ENCODE peak calls at places on chromosomes 16 and 17, in eight cellular contexts. V is transverse colon, P is A549, N is omental fat pad, X is heart right ventricle, T is bronchial epithelial cell, D is fibroblast of lung, U is cardiac muscle cell. E is an unnamed sample.

GRCh38 chr17:32958418-32958817 is 30.5 kb downstream of the TMEM98 start:
- DNase-seq in N (no peak), P (no peak), T (no peak), V (no peak), D (no peak), U (no peak), X (no peak), E (no peak)

GRCh38 chr16:48082516-48082915 is 73.3 kb downstream of the ABCC12 start:
- DNase-seq in V (no peak), X (no peak), U (peak; percentile 12), N (no peak), D (peak; percentile 21), P (no peak), T (no peak), E (no peak)

GRCh38 chr17:48441231-48441711 is 11.3 kb upstream of the SKAP1 start:
- DNase-seq in T (no peak), P (no peak), D (no peak), N (no peak), X (no peak), V (no peak), U (peak; percentile 17), E (no peak)

GRCh38 chr17:58575511-58575910 is 61.1 kb upstream of the MTMR4 start:
- DNase-seq in P (no peak), D (peak; percentile 67), U (peak; percentile 74), N (no peak), X (no peak), V (no peak), T (peak; percentile 93), E (peak; percentile 79)

GRCh38 chr17:50779747-50780363 is 12.5 kb upstream of the ANKRD40CL start:
- DNase-seq in V (no peak), U (no peak), D (no peak), T (no peak), P (no peak), X (no peak), N (no peak), E (no peak)

GRCh38 chr16:74563828-74564263 is 43.1 kb downstream of the GLG1 start:
- DNase-seq in V (no peak), X (no peak), D (peak; percentile 32), U (peak; percentile 50), P (no peak), T (peak; percentile 77), N (no peak), E (peak; percentile 59)

GRCh38 chr16:46620265-46621005 is 744 bp downstream of the SHCBP1 start:
- DNase-seq in V (no peak), D (no peak), P (peak; percentile 19), U (peak; percentile 36), T (no peak), N (no peak), X (no peak), E (peak; percentile 13)

GRCh38 chr17:31216053-31216751 is 80.8 kb downstream of the OMG start:
- DNase-seq in T (peak; percentile 55), D (peak; percentile 89), U (peak; percentile 79), V (no peak), N (no peak), P (peak; percentile 23), X (no peak), E (peak; percentile 85)

GRCh38 chr17:21375757-21376584 is at the start of gene KCNJ12:
- DNase-seq in N (no peak), V (peak; percentile 34), U (peak; percentile 38), P (no peak), X (peak; percentile 58), D (peak; percentile 9), T (peak; percentile 8), E (no peak)

GRCh38 chr17:15029469-15029868 is 235.7 kb downstream of the PMP22 start:
- DNase-seq in U (no peak), T (no peak), V (no peak), X (no peak), N (no peak), D (no peak), P (no peak), E (no peak)

GRCh38 chr17:81685108-81685507 is 1.3 kb downstream of the HGS start:
- DNase-seq in D (peak; percentile 28), P (peak; percentile 76), N (no peak), U (peak; percentile 29), T (peak; percentile 85), X (no peak), V (no peak), E (peak; percentile 46)

GRCh38 chr17:77089118-77089477 is 51.7 kb upstream of the SEC14L1 start:
- DNase-seq in X (no peak), T (no peak), P (no peak), D (no peak), V (no peak), N (no peak), U (no peak), E (no peak)

GRCh38 chr17:77086433-77087010 is 54.2 kb upstream of the SEC14L1 start:
- DNase-seq in D (peak; percentile 76), T (peak; percentile 60), X (peak; percentile 88), V (peak; percentile 92), P (peak; percentile 87), U (peak; percentile 84), N (peak; percentile 100), E (peak; percentile 84)

GRCh38 chr17:77087650-77088454 is 52.9 kb upstream of the SEC14L1 start:
- DNase-seq in U (no peak), D (no peak), P (no peak), X (no peak), V (no peak), N (no peak), T (no peak), E (no peak)

GRCh38 chr17:77090476-77090875 is 50.3 kb upstream of the SEC14L1 start:
- DNase-seq in X (no peak), D (no peak), N (no peak), T (no peak), P (no peak), V (peak; percentile 23), U (no peak), E (no peak)

GRCh38 chr17:77088455-77089117 is 52.2 kb upstream of the SEC14L1 start:
- DNase-seq in D (peak; percentile 98), X (peak; percentile 90), N (peak; percentile 90), V (peak; percentile 92), T (peak; percentile 86), P (peak; percentile 99), U (peak; percentile 98), E (peak; percentile 98)
- TF ChIP-seq CTCF in D (peak; percentile 37), X (peak; percentile 76), N (peak; percentile 74), V (peak; percentile 49), T (peak; percentile 69), P (peak; percentile 73), U (peak; percentile 50), E (peak; percentile 73)

GRCh38 chr17:28570716-28571254 is 539 bp downstream of the PIGS start:
- DNase-seq in T (no peak), V (peak; percentile 53), X (peak; percentile 19), N (no peak), U (no peak), D (no peak), P (peak; percentile 64), E (no peak)

GRCh38 chr17:28571255-28572122 is at the start of gene PIGS:
- DNase-seq in X (peak; percentile 96), N (peak; percentile 66), V (peak; percentile 97), T (peak; percentile 86), P (peak; percentile 100), D (peak; percentile 87), U (peak; percentile 91), E (peak; percentile 88)

GRCh38 chr17:28573966-28574480 is 2.7 kb downstream of the ALDOC start:
- DNase-seq in N (no peak), D (no peak), V (no peak), T (no peak), P (no peak), X (no peak), U (no peak), E (no peak)

GRCh38 chr17:28573521-28573920 is 2.2 kb upstream of the PIGS start:
- DNase-seq in T (no peak), U (no peak), N (no peak), X (no peak), V (no peak), D (no peak), P (no peak), E (no peak)

DNA sequence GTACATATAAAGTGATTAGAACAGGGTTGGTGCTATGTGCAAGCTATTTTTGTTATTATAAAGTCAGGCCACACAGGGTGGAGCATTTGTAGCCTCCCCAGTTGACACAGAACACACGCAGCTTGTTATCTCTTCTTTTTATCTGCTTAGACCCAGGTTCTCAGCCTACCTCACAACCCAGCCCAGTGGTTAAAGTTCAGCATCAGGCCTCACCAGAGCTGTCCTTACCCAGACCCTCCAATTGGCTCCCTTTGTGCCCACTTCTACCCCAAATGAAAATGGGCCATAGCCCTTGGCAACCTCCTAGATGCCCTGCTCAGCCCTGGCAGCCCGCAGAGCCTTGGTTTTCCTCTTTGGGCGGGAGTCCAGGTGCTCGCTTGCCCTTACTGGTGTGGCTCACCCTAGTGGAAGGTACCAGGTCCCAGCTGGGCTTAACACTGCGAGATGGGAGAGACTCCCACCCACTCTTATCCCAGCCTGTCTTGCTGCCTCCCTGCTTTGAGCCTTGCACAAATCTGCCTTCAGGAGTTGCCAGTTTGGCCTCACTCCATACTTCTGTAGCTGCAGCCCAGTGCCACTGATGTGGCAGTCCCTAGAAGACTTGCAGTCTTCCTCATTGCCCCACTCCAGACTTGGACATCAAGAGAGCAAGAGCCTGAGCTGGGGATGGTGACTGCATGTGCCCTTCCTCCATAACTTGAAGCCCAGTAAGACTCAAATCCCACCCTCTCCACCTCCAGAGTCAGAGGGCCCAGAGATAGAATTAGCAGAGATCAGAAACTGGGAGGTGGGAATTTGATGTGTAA is 1.2 kb upstream of the PIGS start:
- DNase-seq in T (no peak), X (peak; percentile 20), U (no peak), V (no peak), N (no peak), D (no peak), P (no peak), E (no peak)
- TF ChIP-seq CTCF in T (no peak), X (no peak), U (no peak), V (no peak), N (no peak), D (no peak), P (no peak), E (no peak)

GRCh38 chr17:41937970-41938851 is 7.8 kb downstream of the ODAD4 start:
- DNase-seq in N (no peak), D (no peak), P (no peak), X (peak; percentile 59), V (no peak), T (no peak), U (no peak), E (no peak)
- TF ChIP-seq CTCF in N (no peak), D (no peak), P (no peak), X (no peak), V (no peak), T (no peak), U (no peak), E (no peak)

GRCh38 chr16:67247698-67248400 is 568 bp upstream of the FHOD1 start:
- DNase-seq in U (no peak), P (no peak), X (no peak), D (no peak), N (no peak), V (no peak), T (no peak), E (no peak)
- TF ChIP-seq CTCF in U (no peak), P (no peak), X (no peak), D (no peak), N (no peak), V (no peak), T (no peak), E (no peak)

GRCh38 chr17:42163113-42163512 is 8.3 kb upstream of the RAB5C start:
- DNase-seq in N (no peak), V (peak; percentile 27), D (no peak), P (peak; percentile 49), T (no peak), U (no peak), X (no peak), E (no peak)
- TF ChIP-seq CTCF in N (no peak), V (peak; percentile 22), D (peak; percentile 19), P (peak; percentile 39), T (peak; percentile 26), U (peak; percentile 51), X (no peak), E (peak; percentile 36)

GRCh38 chr17:74351552-74352210 is 10.0 kb downstream of the BTBD17 start:
- DNase-seq in T (no peak), P (no peak), U (no peak), D (no peak), V (no peak), N (no peak), X (no peak), E (no peak)
- TF ChIP-seq CTCF in T (no peak), P (peak; percentile 26), U (no peak), D (no peak), V (no peak), N (no peak), X (no peak), E (no peak)